ENCODE peak calls at places on chromosomes 2 and 18, in seven cellular contexts. K is cardiac fibroblast; E is fibroblast of the aortic adventitia; I is astrocyte of the hippocampus; D is BJ; G is T-helper 9 cell; A is stimulated activated CD4-positive, alpha-beta T cell treated with anti-CD3 and anti-CD28 coated beads, Interleukin-1b, Interleukin-23, amount 100 ng/mL, for 48 hours. P is an unnamed sample.

GRCh38 chr2:64562148-64562784 is 38.1 kb downstream of the AFTPH start:
- DNase-seq in K (peak; percentile 51), E (peak; percentile 30), I (peak; percentile 17), D (no peak), G (no peak), A (no peak), P (no peak)

GRCh38 chr2:70626254-70626990 is 72.8 kb upstream of the TGFA start:
- DNase-seq in K (no peak), E (no peak), I (no peak), D (no peak), G (no peak), A (no peak), P (no peak)

GRCh38 chr2:127043367-127044164 is 63.4 kb downstream of the BIN1 start:
- DNase-seq in K (no peak), E (no peak), I (no peak), D (no peak), G (no peak), A (no peak), P (no peak)

GRCh38 chr2:31150120-31150670 is 12.0 kb upstream of the GALNT14 start:
- DNase-seq in K (no peak), E (no peak), I (no peak), D (no peak), G (no peak), A (no peak), P (no peak)

GRCh38 chr2:226423498-226423960 is 376.1 kb downstream of the IRS1 start:
- DNase-seq in K (no peak), E (no peak), I (peak; percentile 57), D (no peak), G (peak; percentile 19), A (peak; percentile 56), P (no peak)

GRCh38 chr2:106094101-106094860 is 99.8 kb downstream of the UXS1 start:
- DNase-seq in K (no peak), E (no peak), I (no peak), D (no peak), G (peak; percentile 55), A (peak; percentile 40), P (peak; percentile 65)

GRCh38 chr18:10059610-10060468 is 146.0 kb downstream of the VAPA start:
- DNase-seq in K (no peak), E (no peak), I (no peak), D (no peak), G (no peak), A (no peak), P (no peak)

GRCh38 chr18:37710731-37711130 is 145.1 kb upstream of the CELF4 start:
- DNase-seq in K (no peak), E (no peak), I (no peak), D (no peak), G (no peak), A (no peak), P (no peak)

GRCh38 chr2:240201861-240202260 is 61.4 kb upstream of the OTOS start:
- DNase-seq in K (no peak), E (no peak), I (no peak), D (no peak), G (no peak), A (no peak), P (no peak)

GRCh38 chr18:13280066-13280795 is 61.7 kb downstream of the LDLRAD4 start:
- DNase-seq in K (no peak), E (no peak), I (peak; percentile 77), D (no peak), G (no peak), A (no peak), P (no peak)

GRCh38 chr18:48733854-48734253 is 195.0 kb downstream of the CTIF start:
- DNase-seq in K (no peak), E (no peak), I (no peak), D (no peak), G (no peak), A (no peak), P (no peak)

GRCh38 chr2:132998221-132998620 is 328.2 kb upstream of the LYPD1 start:
- DNase-seq in K (no peak), E (no peak), I (no peak), D (no peak), G (no peak), A (no peak), P (no peak)

GRCh38 chr2:47339745-47340541 is 63.0 kb upstream of the MSH2 start:
- DNase-seq in K (peak; percentile 81), E (peak; percentile 56), I (no peak), D (no peak), G (no peak), A (peak; percentile 51), P (no peak)

GRCh38 chr2:207279520-207279919 is 113.8 kb upstream of the KLF7 start:
- DNase-seq in K (no peak), E (no peak), I (no peak), D (no peak), G (no peak), A (peak; percentile 10), P (peak; percentile 20)

GRCh38 chr18:79512461-79513380 is 117.0 kb downstream of the NFATC1 start:
- DNase-seq in K (no peak), E (no peak), I (no peak), D (no peak), G (no peak), A (no peak), P (no peak)

GRCh38 chr2:23589739-23590138 is 204.8 kb downstream of the KLHL29 start:
- DNase-seq in K (no peak), E (no peak), I (no peak), D (no peak), G (no peak), A (no peak), P (no peak)

GRCh38 chr18:36203360-36203895 is 16.1 kb downstream of the MOCOS start:
- DNase-seq in K (no peak), E (no peak), I (no peak), D (no peak), G (no peak), A (no peak), P (no peak)

GRCh38 chr2:39625193-39625926 is 40.4 kb upstream of the TMEM178A start:
- DNase-seq in K (no peak), E (no peak), I (no peak), D (no peak), G (no peak), A (no peak), P (no peak)

GRCh38 chr2:28637648-28638047 is 114.0 kb upstream of the PPP1CB start:
- DNase-seq in K (no peak), E (no peak), I (no peak), D (no peak), G (no peak), A (no peak), P (no peak)

GRCh38 chr2:25331686-25332365 is 9.9 kb downstream of the DNMT3A start:
- DNase-seq in K (peak; percentile 32), E (no peak), I (no peak), D (no peak), G (no peak), A (peak; percentile 62), P (no peak)

P was measured in T-helper 1 cell.